ENCODE peak calls at places on chromosomes 7 and 10, in eight cellular contexts. L is T47D; Y is NCI-H1092; N is GM20000; D is H1; E is activated CD4-positive, alpha-beta T cell treated with anti-CD3 and anti-CD28 coated beads, Interleukin-2, amount 50 U/mL, for 48 hours; H is dermis microvascular lymphatic vessel endothelial cell; Z is RWPE1. X is an unnamed sample.

GRCh38 chr7:79770053-79770452 is 316.6 kb upstream of the MAGI2 start:
- DNase-seq in D (no peak), Y (no peak), N (no peak), L (no peak), Z (no peak), H (no peak), E (no peak), X (no peak)

GRCh38 chr7:158322616-158323530 is 264.8 kb downstream of the PTPRN2 start:
- DNase-seq in Y (no peak), Z (no peak), N (no peak), L (no peak), H (no peak), D (peak; percentile 35), E (no peak), X (no peak)

GRCh38 chr10:122097935-122098334 is 109.0 kb downstream of the TACC2 start:
- DNase-seq in E (no peak), N (no peak), Y (no peak), H (no peak), D (no peak), Z (no peak), L (no peak), X (no peak)

GRCh38 chr7:117825132-117825531 is 48.1 kb downstream of the CTTNBP2 start:
- DNase-seq in D (no peak), E (no peak), Y (no peak), H (no peak), N (no peak), L (no peak), Z (no peak), X (no peak)

GRCh38 chr10:117477961-117478670 is 64.4 kb upstream of the EMX2 start:
- DNase-seq in N (no peak), H (peak; percentile 32), Y (no peak), E (no peak), L (peak; percentile 67), Z (peak; percentile 88), D (no peak), X (no peak)

GRCh38 chr10:44978570-44979280 is at the start of gene DEPP1:
- DNase-seq in Z (peak; percentile 82), D (peak; percentile 77), H (peak; percentile 83), L (peak; percentile 96), Y (peak; percentile 71), N (peak; percentile 63), E (no peak), X (peak; percentile 61)

GRCh38 chr10:11017575-11018425 is at the start of gene CELF2:
- DNase-seq in D (peak; percentile 87), Z (peak; percentile 36), E (peak; percentile 47), L (no peak), Y (peak; percentile 5), N (peak; percentile 78), H (peak; percentile 40), X (peak; percentile 2)

GRCh38 chr7:43467406-43467805 is 115.5 kb upstream of the STK17A start:
- DNase-seq in Z (no peak), Y (no peak), L (no peak), N (no peak), E (no peak), H (no peak), D (peak; percentile 43), X (no peak)

GRCh38 chr7:7002416-7003062 is 176.5 kb upstream of the CCZ1B start:
- DNase-seq in Y (no peak), Z (no peak), E (no peak), D (no peak), L (no peak), N (no peak), H (no peak), X (no peak)

GRCh38 chr7:128041203-128041602 is 10.0 kb upstream of the LRRC4 start:
- DNase-seq in H (no peak), Y (no peak), N (no peak), Z (peak; percentile 64), L (no peak), E (no peak), D (no peak), X (no peak)

GRCh38 chr10:33302188-33302829 is 32.2 kb downstream of the NRP1 start:
- DNase-seq in Y (no peak), E (no peak), N (no peak), Z (no peak), L (no peak), H (no peak), D (no peak), X (no peak)

GRCh38 chr7:36119005-36119711 is 33.9 kb upstream of the EEPD1 start:
- DNase-seq in E (no peak), D (no peak), N (no peak), H (peak; percentile 71), Y (no peak), Z (peak; percentile 76), L (peak; percentile 81), X (no peak)

GRCh38 chr10:543131-543530 is 146.3 kb downstream of the DIP2C start:
- DNase-seq in Z (no peak), D (no peak), Y (no peak), L (no peak), H (no peak), N (no peak), E (no peak), X (peak; percentile 28)

GRCh38 chr7:151063212-151063561 is 3.8 kb downstream of the SLC4A2 start:
- DNase-seq in Z (no peak), E (no peak), H (no peak), Y (no peak), D (no peak), L (no peak), N (no peak), X (no peak)

GRCh38 chr7:770786-771185 is 43.7 kb upstream of the PRKAR1B start:
- DNase-seq in Z (no peak), E (no peak), D (no peak), L (no peak), Y (no peak), N (no peak), H (no peak), X (no peak)

GRCh38 chr7:53191296-53191695 is 155.9 kb downstream of the POM121L12 start:
- DNase-seq in L (no peak), N (no peak), D (no peak), H (no peak), Y (no peak), E (no peak), Z (no peak), X (no peak)

GRCh38 chr7:64541438-64542359 is 21.2 kb downstream of the ZNF680 start:
- DNase-seq in E (peak; percentile 8), Y (no peak), H (no peak), Z (no peak), L (no peak), D (no peak), N (no peak), X (no peak)

GRCh38 chr10:82826132-82826531 is 951.1 kb downstream of the NRG3 start:
- DNase-seq in D (no peak), N (no peak), H (no peak), Z (peak; percentile 27), Y (no peak), E (no peak), L (no peak), X (no peak)

GRCh38 chr7:157793973-157794763 is 457.4 kb downstream of the DNAJB6 start:
- DNase-seq in H (no peak), N (no peak), D (no peak), E (no peak), L (no peak), Y (no peak), Z (no peak), X (no peak)

GRCh38 chr10:10545771-10546170 is 471.9 kb upstream of the CELF2 start:
- DNase-seq in E (no peak), L (no peak), Z (no peak), D (no peak), H (no peak), N (no peak), Y (no peak), X (no peak)

GRCh38 chr10:6667679-6668270 is 87.7 kb upstream of the PRKCQ start:
- DNase-seq in E (peak; percentile 64), Z (peak; percentile 46), Y (no peak), N (no peak), D (peak; percentile 59), H (peak; percentile 41), L (peak; percentile 69), X (peak; percentile 39)

GRCh38 chr7:131164025-131164899 is 163.4 kb upstream of the MKLN1 start:
- DNase-seq in D (peak; percentile 32), L (no peak), N (no peak), H (peak; percentile 24), E (no peak), Y (no peak), Z (peak; percentile 84), X (no peak)

GRCh38 chr10:43043773-43044394 is 33.0 kb upstream of the RET start:
- DNase-seq in E (no peak), Y (no peak), Z (no peak), N (no peak), D (peak; percentile 51), L (no peak), H (no peak), X (peak; percentile 13)

GRCh38 chr7:74475987-74476350 is 22.3 kb downstream of the GTF2IRD1 start:
- DNase-seq in L (no peak), Y (no peak), E (no peak), N (no peak), H (no peak), Z (peak; percentile 31), D (no peak), X (no peak)

GRCh38 chr7:83456413-83456812 is 192.5 kb downstream of the SEMA3E start:
- DNase-seq in L (no peak), N (no peak), Z (no peak), D (no peak), E (no peak), Y (no peak), H (no peak), X (no peak)

GRCh38 chr10:124253006-124253405 is 159.6 kb upstream of the CHST15 start:
- DNase-seq in D (no peak), L (no peak), E (no peak), Y (no peak), N (no peak), Z (no peak), H (no peak), X (no peak)

GRCh38 chr7:103538964-103539709 is 93.1 kb upstream of the SLC26A5 start:
- DNase-seq in E (no peak), Z (no peak), L (no peak), D (no peak), N (no peak), H (no peak), Y (no peak), X (no peak)

GRCh38 chr10:102775973-102776669 is 32.4 kb downstream of the WBP1L start:
- DNase-seq in L (peak; percentile 62), N (no peak), Z (peak; percentile 51), H (no peak), Y (no peak), E (no peak), D (no peak), X (no peak)

GRCh38 chr7:2732959-2733584 is 45.1 kb downstream of the AMZ1 start:
- DNase-seq in H (peak; percentile 40), N (no peak), L (peak; percentile 95), Z (peak; percentile 32), D (peak; percentile 33), Y (no peak), E (no peak), X (no peak)

GRCh38 chr10:119412244-119412750 is 130.2 kb downstream of the RGS10 start:
- DNase-seq in N (no peak), H (no peak), E (no peak), Z (no peak), Y (no peak), L (no peak), D (no peak), X (no peak)

GRCh38 chr7:47100815-47101435 is 481.0 kb downstream of the TNS3 start:
- DNase-seq in N (no peak), L (peak; percentile 81), E (no peak), D (peak; percentile 81), H (peak; percentile 23), Y (no peak), Z (peak; percentile 36), X (peak; percentile 71)

GRCh38 chr7:102426268-102427031 is 6.9 kb upstream of the ORAI2 start:
- DNase-seq in L (no peak), N (peak; percentile 81), H (no peak), D (no peak), Y (no peak), E (peak; percentile 78), Z (no peak), X (peak; percentile 93)